ENCODE peak calls at places on chromosomes 1 and 21, in six cellular contexts. H, Y, N, U, A and J are unnamed samples.

GRCh38 chr1:203286161-203286984 is 18.9 kb upstream of the BTG2 start:
- DNase-seq in H (peak; percentile 76), Y (no peak), N (no peak), U (no peak), A (no peak), J (peak; percentile 51)

GRCh38 chr1:58895082-58895481 is 111.2 kb upstream of the JUN start:
- DNase-seq in H (no peak), Y (no peak), N (no peak), U (peak; percentile 80), A (no peak), J (no peak)

GRCh38 chr1:237877628-237878027 is 13.1 kb downstream of the ZP4 start:
- DNase-seq in H (no peak), Y (no peak), N (no peak), U (no peak), A (no peak), J (no peak)

GRCh38 chr21:29334717-29335428 is 36.2 kb downstream of the BACH1 start:
- DNase-seq in H (no peak), Y (peak; percentile 78), N (no peak), U (no peak), A (no peak), J (no peak)

GRCh38 chr1:115539736-115540135 is 102.0 kb upstream of the VANGL1 start:
- DNase-seq in H (no peak), Y (peak; percentile 55), N (no peak), U (no peak), A (no peak), J (no peak)

GRCh38 chr1:42340093-42340492 is 5.1 kb upstream of the FOXJ3 start:
- DNase-seq in H (no peak), Y (peak; percentile 16), N (no peak), U (no peak), A (no peak), J (no peak)

GRCh38 chr1:225425211-225425786 is 2.5 kb downstream of the LBR start:
- DNase-seq in H (no peak), Y (peak; percentile 48), N (no peak), U (no peak), A (no peak), J (no peak)

GRCh38 chr1:248618878-248619277 is 16.0 kb downstream of the OR2T11 start:
- DNase-seq in H (peak; percentile 53), Y (peak; percentile 0), N (peak; percentile 45), U (no peak), A (no peak), J (no peak)

GRCh38 chr1:55257958-55258357 is 42.8 kb upstream of the USP24 start:
- DNase-seq in H (no peak), Y (peak; percentile 35), N (no peak), U (no peak), A (peak; percentile 37), J (no peak)

GRCh38 chr1:153122831-153123421 is 9.6 kb upstream of the SPRR2F start:
- DNase-seq in H (no peak), Y (no peak), N (no peak), U (no peak), A (no peak), J (no peak)

GRCh38 chr1:1927751-1928150 is 8.7 kb upstream of the TMEM52 start:
- DNase-seq in H (peak; percentile 33), Y (no peak), N (no peak), U (peak; percentile 56), A (no peak), J (no peak)

GRCh38 chr1:175356727-175357126 is 164.2 kb upstream of the KIAA0040 start:
- DNase-seq in H (no peak), Y (no peak), N (no peak), U (no peak), A (no peak), J (no peak)

GRCh38 chr21:43654806-43655489 is 4.3 kb downstream of the HSF2BP start:
- DNase-seq in H (no peak), Y (peak; percentile 70), N (no peak), U (no peak), A (no peak), J (no peak)

GRCh38 chr21:40254540-40255455 is 387.6 kb downstream of the PCP4 start:
- DNase-seq in H (no peak), Y (no peak), N (peak; percentile 49), U (no peak), A (no peak), J (no peak)

GRCh38 chr1:233140974-233141373 is 154.6 kb downstream of the PCNX2 start:
- DNase-seq in H (no peak), Y (no peak), N (no peak), U (no peak), A (no peak), J (no peak)

GRCh38 chr21:14901482-14901958 is 163.3 kb downstream of the NRIP1 start:
- DNase-seq in H (no peak), Y (peak; percentile 64), N (no peak), U (no peak), A (no peak), J (no peak)

GRCh38 chr1:219347843-219348475 is 174.3 kb downstream of the LYPLAL1 start:
- DNase-seq in H (no peak), Y (no peak), N (no peak), U (peak; percentile 72), A (no peak), J (peak; percentile 66)

GRCh38 chr1:202623075-202623474 is 87.2 kb downstream of the SYT2 start:
- DNase-seq in H (no peak), Y (peak; percentile 64), N (no peak), U (no peak), A (no peak), J (no peak)

GRCh38 chr1:39128959-39129358 is 75.5 kb upstream of the MACF1 start:
- DNase-seq in H (peak; percentile 73), Y (no peak), N (no peak), U (peak; percentile 78), A (no peak), J (peak; percentile 80)

GRCh38 chr1:228793032-228793431 is 57.8 kb downstream of the RHOU start:
- DNase-seq in H (no peak), Y (no peak), N (no peak), U (no peak), A (no peak), J (no peak)

GRCh38 chr1:154276797-154277196 is 4.4 kb downstream of the HAX1 start:
- DNase-seq in H (no peak), Y (no peak), N (no peak), U (no peak), A (no peak), J (no peak)

GRCh38 chr1:243525085-243525487 is 269.2 kb downstream of the SDCCAG8 start:
- DNase-seq in H (no peak), Y (peak; percentile 87), N (no peak), U (no peak), A (no peak), J (no peak)

GRCh38 chr1:168504064-168504837 is 39.5 kb downstream of the XCL2 start:
- DNase-seq in H (no peak), Y (peak; percentile 47), N (no peak), U (no peak), A (no peak), J (peak; percentile 73)

GRCh38 chr1:161214374-161214773 is 721 bp upstream of the FCER1G start:
- DNase-seq in H (no peak), Y (no peak), N (no peak), U (peak; percentile 23), A (no peak), J (no peak)
- H3K27ac ChIP-seq in H (peak overlapping the region; percentile 9), Y (no peak overlapping the region), N (no peak overlapping the region), U (no peak overlapping the region), A (no peak overlapping the region), J (peak overlapping the region; percentile 55)

GRCh38 chr1:61921435-61921834 is 179.2 kb downstream of the PATJ start:
- DNase-seq in H (no peak), Y (no peak), N (no peak), U (no peak), A (no peak), J (no peak)

GRCh38 chr1:61926597-61926996 is 184.3 kb downstream of the PATJ start:
- DNase-seq in H (no peak), Y (no peak), N (no peak), U (no peak), A (no peak), J (no peak)

GRCh38 chr1:61925591-61926298 is 183.5 kb downstream of the PATJ start:
- DNase-seq in H (no peak), Y (no peak), N (no peak), U (no peak), A (no peak), J (no peak)

GRCh38 chr1:61922950-61923480 is 180.7 kb downstream of the PATJ start:
- DNase-seq in H (no peak), Y (no peak), N (no peak), U (no peak), A (no peak), J (no peak)
- H3K27ac ChIP-seq in H (no peak overlapping the region), Y (no peak overlapping the region), N (no peak overlapping the region), U (no peak overlapping the region), A (no peak overlapping the region), J (no peak overlapping the region)

GRCh38 chr1:207455183-207455754 is 1.1 kb downstream of the CR2 start:
- DNase-seq in H (no peak), Y (no peak), N (no peak), U (no peak), A (no peak), J (no peak)

GRCh38 chr1:207461649-207462048 is 7.5 kb downstream of the CR2 start:
- DNase-seq in H (no peak), Y (no peak), N (no peak), U (no peak), A (no peak), J (no peak)

GRCh38 chr1:207454046-207454964 is at the start of gene CR2:
- DNase-seq in H (peak; percentile 59), Y (no peak), N (peak; percentile 53), U (peak; percentile 79), A (peak; percentile 1), J (peak; percentile 74)

GRCh38 chr1:207459008-207459407 is 4.9 kb downstream of the CR2 start:
- DNase-seq in H (no peak), Y (no peak), N (no peak), U (no peak), A (no peak), J (no peak)

DNA sequence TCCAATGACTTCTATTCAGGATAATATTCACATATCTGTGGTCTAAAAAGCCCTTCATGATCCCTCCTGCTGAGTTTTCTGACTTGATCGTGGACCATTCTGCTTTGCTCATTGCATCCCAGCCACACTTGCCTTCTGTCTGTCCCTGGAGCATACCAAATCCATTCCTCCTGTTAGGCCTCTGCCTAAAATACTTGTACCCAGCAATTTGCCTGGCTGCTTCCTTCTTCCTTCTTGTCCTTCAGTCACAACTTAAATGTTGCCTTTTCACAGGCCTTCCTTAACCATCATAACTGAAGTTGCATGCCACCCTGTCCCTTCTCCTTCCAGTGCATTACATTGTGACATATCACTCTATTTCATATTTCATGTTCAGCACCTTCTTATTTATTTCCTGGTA is 4.3 kb downstream of the CR2 start:
- DNase-seq in H (no peak), Y (no peak), N (no peak), U (no peak), A (no peak), J (no peak)
- H3K27ac ChIP-seq in H (no peak overlapping the region), Y (no peak overlapping the region), N (no peak overlapping the region), U (no peak overlapping the region), A (peak overlapping the region; percentile 45), J (no peak overlapping the region)

DNA sequence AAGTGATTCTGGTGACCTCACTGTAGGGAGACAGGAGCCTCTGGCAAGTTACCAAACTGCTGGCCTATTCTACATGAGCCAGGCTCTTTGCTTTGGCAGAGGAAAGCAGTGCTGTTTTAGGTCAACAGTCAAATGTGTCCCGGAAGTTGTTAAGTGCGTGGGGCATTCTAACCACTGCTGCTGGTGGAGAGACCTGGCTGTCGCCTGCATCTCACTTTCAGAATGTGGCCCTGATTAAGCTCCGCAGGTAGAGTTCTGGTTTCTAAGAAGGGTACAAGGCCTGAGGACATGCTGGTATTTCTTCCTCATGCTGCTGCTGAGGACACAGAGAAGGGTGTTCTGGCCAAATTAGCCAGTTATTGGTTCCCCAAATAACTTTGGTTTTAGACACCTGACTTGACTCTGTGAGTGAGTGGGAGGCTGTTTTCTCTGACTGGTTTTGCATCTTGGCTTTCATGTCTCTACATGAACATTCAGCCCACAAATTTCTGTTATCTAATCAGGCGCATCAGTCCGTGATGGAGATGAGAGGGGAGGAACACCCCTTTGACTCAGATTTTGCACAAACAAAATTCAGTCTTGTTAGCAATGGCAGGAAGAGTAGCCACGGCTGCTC is 120.8 kb downstream of the LMO4 start:
- DNase-seq in H (no peak), Y (peak; percentile 7), N (no peak), U (no peak), A (no peak), J (no peak)
- H3K27ac ChIP-seq in H (no peak overlapping the region), Y (no peak overlapping the region), N (no peak overlapping the region), U (no peak overlapping the region), A (no peak overlapping the region), J (no peak overlapping the region)